ENCODE peak calls at places on chromosomes 13 and 19, in seven cellular contexts. One of them, this sample, is unnamed.

GRCh38 chr19:46614114-46614701 is 10.7 kb downstream of the PTGIR start:
- DNase-seq in stomach: peak; percentile 88
- DNase-seq in tibial nerve: peak; percentile 91
- DNase-seq in A549: peak; percentile 97
- DNase-seq in SK-N-SH: peak; percentile 91
- DNase-seq in sigmoid colon: peak; percentile 92
- DNase-seq in upper lobe of left lung: peak; percentile 82
- DNase-seq in this sample: peak; percentile 88

GRCh38 chr19:28526042-28526441 is 686.9 kb downstream of the UQCRFS1 start:
- DNase-seq in stomach: no peak
- DNase-seq in tibial nerve: no peak
- DNase-seq in A549: no peak
- DNase-seq in SK-N-SH: no peak
- DNase-seq in sigmoid colon: no peak
- DNase-seq in upper lobe of left lung: no peak
- DNase-seq in this sample: no peak

GRCh38 chr19:58361900-58362271 is 665 bp downstream of the ZNF497 start:
- DNase-seq in stomach: peak; percentile 38
- DNase-seq in tibial nerve: no peak
- DNase-seq in A549: peak; percentile 87
- DNase-seq in SK-N-SH: peak; percentile 83
- DNase-seq in sigmoid colon: no peak
- DNase-seq in upper lobe of left lung: peak; percentile 31
- DNase-seq in this sample: peak; percentile 62

GRCh38 chr13:44142540-44142867 is 231.1 kb upstream of the SERP2 start:
- DNase-seq in stomach: no peak
- DNase-seq in tibial nerve: peak; percentile 17
- DNase-seq in A549: peak; percentile 26
- DNase-seq in SK-N-SH: peak; percentile 34
- DNase-seq in sigmoid colon: no peak
- DNase-seq in upper lobe of left lung: no peak
- DNase-seq in this sample: no peak

GRCh38 chr19:18733196-18733647 is 49.7 kb downstream of the CRTC1 start:
- DNase-seq in stomach: peak; percentile 57
- DNase-seq in tibial nerve: peak; percentile 12
- DNase-seq in A549: no peak
- DNase-seq in SK-N-SH: peak; percentile 84
- DNase-seq in sigmoid colon: peak; percentile 90
- DNase-seq in upper lobe of left lung: no peak
- DNase-seq in this sample: peak; percentile 83

GRCh38 chr13:111911754-111912452 is 155.0 kb upstream of the SOX1 start:
- DNase-seq in stomach: no peak
- DNase-seq in tibial nerve: no peak
- DNase-seq in A549: no peak
- DNase-seq in SK-N-SH: no peak
- DNase-seq in sigmoid colon: peak; percentile 19
- DNase-seq in upper lobe of left lung: no peak
- DNase-seq in this sample: no peak

GRCh38 chr13:108961542-108962125 is 332.2 kb downstream of the MYO16 start:
- DNase-seq in stomach: no peak
- DNase-seq in tibial nerve: no peak
- DNase-seq in A549: peak; percentile 4
- DNase-seq in SK-N-SH: peak; percentile 63
- DNase-seq in sigmoid colon: no peak
- DNase-seq in upper lobe of left lung: no peak
- DNase-seq in this sample: no peak

GRCh38 chr13:87777395-87777794 is 106.2 kb downstream of the SLITRK5 start:
- DNase-seq in stomach: no peak
- DNase-seq in tibial nerve: no peak
- DNase-seq in A549: no peak
- DNase-seq in SK-N-SH: no peak
- DNase-seq in sigmoid colon: no peak
- DNase-seq in upper lobe of left lung: no peak
- DNase-seq in this sample: no peak

GRCh38 chr13:53068841-53069520 is 40.4 kb downstream of the OLFM4 start:
- DNase-seq in stomach: no peak
- DNase-seq in tibial nerve: no peak
- DNase-seq in A549: no peak
- DNase-seq in SK-N-SH: peak; percentile 51
- DNase-seq in sigmoid colon: no peak
- DNase-seq in upper lobe of left lung: no peak
- DNase-seq in this sample: no peak

GRCh38 chr13:97344250-97345175 is 89.5 kb upstream of the RAP2A start:
- DNase-seq in stomach: peak; percentile 62
- DNase-seq in tibial nerve: peak; percentile 48
- DNase-seq in A549: no peak
- DNase-seq in SK-N-SH: peak; percentile 67
- DNase-seq in sigmoid colon: peak; percentile 81
- DNase-seq in upper lobe of left lung: peak; percentile 49
- DNase-seq in this sample: peak; percentile 53

GRCh38 chr13:32261567-32261966 is 53.6 kb downstream of the ZAR1L start:
- DNase-seq in stomach: peak; percentile 41
- DNase-seq in tibial nerve: peak; percentile 55
- DNase-seq in A549: no peak
- DNase-seq in SK-N-SH: peak; percentile 25
- DNase-seq in sigmoid colon: peak; percentile 96
- DNase-seq in upper lobe of left lung: peak; percentile 74
- DNase-seq in this sample: peak; percentile 78

GRCh38 chr13:43629691-43630480 is 156.9 kb downstream of the ENOX1 start:
- DNase-seq in stomach: no peak
- DNase-seq in tibial nerve: no peak
- DNase-seq in A549: no peak
- DNase-seq in SK-N-SH: no peak
- DNase-seq in sigmoid colon: no peak
- DNase-seq in upper lobe of left lung: no peak
- DNase-seq in this sample: no peak

GRCh38 chr13:68608147-68608546 is 1378.0 kb upstream of the PCDH9 start:
- DNase-seq in stomach: no peak
- DNase-seq in tibial nerve: no peak
- DNase-seq in A549: no peak
- DNase-seq in SK-N-SH: no peak
- DNase-seq in sigmoid colon: no peak
- DNase-seq in upper lobe of left lung: no peak
- DNase-seq in this sample: no peak

GRCh38 chr13:77518266-77518665 is 17.2 kb upstream of the SCEL start:
- DNase-seq in stomach: no peak
- DNase-seq in tibial nerve: no peak
- DNase-seq in A549: no peak
- DNase-seq in SK-N-SH: no peak
- DNase-seq in sigmoid colon: no peak
- DNase-seq in upper lobe of left lung: no peak
- DNase-seq in this sample: no peak

GRCh38 chr19:45079063-45079910 is at the start of gene GEMIN7:
- DNase-seq in stomach: peak; percentile 84
- DNase-seq in tibial nerve: peak; percentile 42
- DNase-seq in A549: peak; percentile 83
- DNase-seq in SK-N-SH: peak; percentile 96
- DNase-seq in sigmoid colon: peak; percentile 87
- DNase-seq in upper lobe of left lung: peak; percentile 82
- DNase-seq in this sample: peak; percentile 57

GRCh38 chr19:10421240-10421948 is 1.1 kb downstream of the PDE4A start:
- DNase-seq in stomach: no peak
- DNase-seq in tibial nerve: no peak
- DNase-seq in A549: no peak
- DNase-seq in SK-N-SH: no peak
- DNase-seq in sigmoid colon: no peak
- DNase-seq in upper lobe of left lung: no peak
- DNase-seq in this sample: no peak

GRCh38 chr19:8887364-8887763 is 55.2 kb downstream of the MBD3L1 start:
- DNase-seq in stomach: no peak
- DNase-seq in tibial nerve: no peak
- DNase-seq in A549: no peak
- DNase-seq in SK-N-SH: no peak
- DNase-seq in sigmoid colon: no peak
- DNase-seq in upper lobe of left lung: no peak
- DNase-seq in this sample: no peak

GRCh38 chr13:47168086-47168485 is 271.2 kb upstream of the HTR2A start:
- DNase-seq in stomach: no peak
- DNase-seq in tibial nerve: no peak
- DNase-seq in A549: no peak
- DNase-seq in SK-N-SH: no peak
- DNase-seq in sigmoid colon: no peak
- DNase-seq in upper lobe of left lung: no peak
- DNase-seq in this sample: no peak
- TF ChIP-seq EP300 in stomach: no peak
- TF ChIP-seq EP300 in tibial nerve: no peak
- TF ChIP-seq EP300 in A549: no peak
- TF ChIP-seq EP300 in SK-N-SH: no peak
- TF ChIP-seq EP300 in sigmoid colon: no peak
- TF ChIP-seq EP300 in upper lobe of left lung: no peak
- TF ChIP-seq EP300 in this sample: no peak

DNA sequence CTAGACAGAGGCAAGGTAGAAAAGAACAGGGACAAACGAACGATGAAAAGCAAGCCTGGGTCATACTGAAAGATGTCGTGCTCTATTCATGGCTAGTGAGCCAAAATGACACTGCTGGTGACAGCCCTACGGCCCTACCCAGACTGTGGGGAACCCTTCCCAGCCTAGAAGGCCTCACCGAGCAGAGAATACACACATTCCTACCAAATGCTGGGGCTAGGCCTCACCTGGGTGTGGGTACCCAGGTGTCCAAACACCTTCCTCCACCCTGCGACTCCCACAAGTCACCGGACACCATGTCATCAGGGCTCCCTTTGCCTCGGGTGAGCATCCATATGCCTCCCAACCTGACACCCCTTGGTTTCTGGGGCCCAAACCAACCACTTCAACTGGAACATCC is 85.3 kb upstream of the DOCK9 start:
- DNase-seq in stomach: no peak
- DNase-seq in tibial nerve: no peak
- DNase-seq in A549: no peak
- DNase-seq in SK-N-SH: no peak
- DNase-seq in sigmoid colon: no peak
- DNase-seq in upper lobe of left lung: no peak
- DNase-seq in this sample: no peak
- H3K4me1 ChIP-seq in stomach: peaks cover 36% of the 10 kb centered on the region
- H3K4me1 ChIP-seq in tibial nerve: no peaks in the 10 kb centered on the region
- H3K4me1 ChIP-seq in A549: peaks cover 34% of the 10 kb centered on the region
- H3K4me1 ChIP-seq in SK-N-SH: peaks cover 5% of the 10 kb centered on the region
- H3K4me1 ChIP-seq in sigmoid colon: no peaks in the 10 kb centered on the region
- H3K4me1 ChIP-seq in upper lobe of left lung: peaks cover 13% of the 10 kb centered on the region
- H3K4me1 ChIP-seq in this sample: peaks cover 8% of the 10 kb centered on the region

DNA sequence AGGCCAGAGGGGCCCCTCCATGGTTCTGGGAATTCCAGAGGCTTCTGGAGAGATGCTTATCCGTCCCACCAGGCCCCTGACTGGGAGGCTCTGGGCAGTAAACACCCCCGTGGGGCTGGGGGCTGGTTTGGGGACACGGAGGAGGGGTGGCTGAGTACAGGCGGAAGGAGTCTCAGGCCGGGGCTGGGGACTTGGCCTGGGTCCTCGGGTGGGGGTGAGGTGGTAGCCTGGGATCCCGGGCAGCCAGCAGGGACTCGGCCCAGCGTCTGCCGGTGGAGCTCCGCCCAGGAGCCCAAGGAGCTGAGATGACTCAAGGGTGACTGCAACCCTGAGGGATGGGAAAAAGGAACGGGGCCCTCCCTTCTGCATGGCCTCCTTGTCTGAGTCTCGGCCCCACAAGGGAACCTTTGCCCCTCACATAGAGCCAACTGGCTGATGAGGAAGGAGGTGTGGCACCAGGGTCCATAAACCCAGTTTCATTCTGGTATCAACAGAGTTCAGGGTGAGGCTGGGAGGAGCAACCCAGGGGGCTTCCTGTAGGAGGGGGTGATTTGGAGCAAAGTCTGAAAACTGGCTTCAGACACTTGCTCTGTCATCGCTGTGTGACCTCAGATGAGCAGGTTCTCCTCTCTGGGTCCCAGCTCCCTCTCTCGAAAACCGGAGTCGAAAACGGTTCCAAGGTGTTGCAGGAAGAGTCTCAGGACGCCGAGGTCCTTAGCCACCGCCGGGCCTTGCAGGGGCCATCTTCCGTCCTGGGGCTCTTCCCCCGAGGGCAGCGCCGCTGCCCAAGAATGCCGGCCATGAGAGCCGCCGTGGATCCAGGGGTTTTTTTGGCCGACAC is 809 bp downstream of the MISP start:
- DNase-seq in stomach: peak; percentile 58
- DNase-seq in tibial nerve: no peak
- DNase-seq in A549: peak; percentile 84
- DNase-seq in SK-N-SH: peak; percentile 59
- DNase-seq in sigmoid colon: no peak
- DNase-seq in upper lobe of left lung: peak; percentile 61
- DNase-seq in this sample: no peak
- TF ChIP-seq EP300 in stomach: no peak
- TF ChIP-seq EP300 in tibial nerve: no peak
- TF ChIP-seq EP300 in A549: no peak
- TF ChIP-seq EP300 in SK-N-SH: no peak
- TF ChIP-seq EP300 in sigmoid colon: no peak
- TF ChIP-seq EP300 in upper lobe of left lung: no peak
- TF ChIP-seq EP300 in this sample: no peak

GRCh38 chr19:35446194-35446593 is 1.9 kb upstream of the FFAR2 start:
- DNase-seq in stomach: no peak
- DNase-seq in tibial nerve: no peak
- DNase-seq in A549: no peak
- DNase-seq in SK-N-SH: no peak
- DNase-seq in sigmoid colon: no peak
- DNase-seq in upper lobe of left lung: no peak
- DNase-seq in this sample: no peak
- H3K4me1 ChIP-seq in stomach: peaks cover 8% of the 10 kb centered on the region
- H3K4me1 ChIP-seq in tibial nerve: no peaks in the 10 kb centered on the region
- H3K4me1 ChIP-seq in A549: no peaks in the 10 kb centered on the region
- H3K4me1 ChIP-seq in SK-N-SH: no peaks in the 10 kb centered on the region
- H3K4me1 ChIP-seq in sigmoid colon: no peaks in the 10 kb centered on the region
- H3K4me1 ChIP-seq in upper lobe of left lung: peaks cover 32% of the 10 kb centered on the region
- H3K4me1 ChIP-seq in this sample: no peaks in the 10 kb centered on the region

GRCh38 chr19:42281175-42282035 is 12.4 kb downstream of the CIC start:
- DNase-seq in stomach: no peak
- DNase-seq in tibial nerve: no peak
- DNase-seq in A549: peak; percentile 66
- DNase-seq in SK-N-SH: no peak
- DNase-seq in sigmoid colon: peak; percentile 85
- DNase-seq in upper lobe of left lung: no peak
- DNase-seq in this sample: peak; percentile 79
- TF ChIP-seq EP300 in stomach: no peak
- TF ChIP-seq EP300 in tibial nerve: no peak
- TF ChIP-seq EP300 in A549: no peak
- TF ChIP-seq EP300 in SK-N-SH: no peak
- TF ChIP-seq EP300 in sigmoid colon: no peak
- TF ChIP-seq EP300 in upper lobe of left lung: no peak
- TF ChIP-seq EP300 in this sample: no peak

DNA sequence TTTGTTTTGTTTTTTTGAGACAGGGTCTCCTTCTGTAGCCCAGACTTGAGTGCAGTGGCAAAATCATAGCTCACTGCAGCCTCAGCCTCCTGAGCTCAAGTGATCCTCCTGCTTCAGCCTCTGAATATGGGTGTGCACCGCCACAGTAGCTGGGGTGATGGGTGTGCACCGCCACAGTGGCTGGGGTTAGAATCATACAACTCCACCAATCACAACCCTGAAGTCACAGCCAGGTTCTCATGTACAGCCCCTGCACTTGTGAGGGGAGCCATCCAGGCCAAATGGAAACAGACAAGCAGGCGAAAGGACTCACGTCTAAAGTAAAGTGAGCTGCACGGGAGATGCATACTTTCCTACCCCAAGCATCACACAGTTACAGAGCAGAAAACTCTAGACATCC is 63.1 kb upstream of the RANBP3 start:
- DNase-seq in stomach: no peak
- DNase-seq in tibial nerve: no peak
- DNase-seq in A549: no peak
- DNase-seq in SK-N-SH: no peak
- DNase-seq in sigmoid colon: no peak
- DNase-seq in upper lobe of left lung: no peak
- DNase-seq in this sample: no peak
- H3K4me1 ChIP-seq in stomach: no peaks in the 10 kb centered on the region
- H3K4me1 ChIP-seq in tibial nerve: no peaks in the 10 kb centered on the region
- H3K4me1 ChIP-seq in A549: no peaks in the 10 kb centered on the region
- H3K4me1 ChIP-seq in SK-N-SH: no peaks in the 10 kb centered on the region
- H3K4me1 ChIP-seq in sigmoid colon: no peaks in the 10 kb centered on the region
- H3K4me1 ChIP-seq in upper lobe of left lung: no peaks in the 10 kb centered on the region
- H3K4me1 ChIP-seq in this sample: no peaks in the 10 kb centered on the region